ENCODE peak calls at places on chromosomes 3 and 15, in ten cellular contexts. Q is HFF-Myc; P is HS-27A; S is stimulated activated CD8-positive, alpha-beta memory T cell treated with anti-CD3 and anti-CD28 coated beads, Interleukin-7, amount 100 ng/mL, for 48 hours; N is CD4-positive, alpha-beta T cell; J is AG04449; K is fibroblast of villous mesenchyme; B is activated T-helper 1 cell treated with Interleukin-2 at 50 U/mL for 16 hours; Y is left cardiac atrium; G is chondrocyte. L is an unnamed sample.

GRCh38 chr15:37032091-37032775 is 68.1 kb downstream of the MEIS2 start:
- DNase-seq in Y (no peak), P (no peak), N (no peak), J (no peak), K (peak), Q (no peak), G (no peak), B (no peak), S (no peak), L (no peak)

GRCh38 chr3:171140246-171140645 is 113.7 kb upstream of the SLC2A2 start:
- DNase-seq in S (no peak), K (no peak), J (no peak), B (no peak), G (no peak), N (no peak), Y (no peak), P (no peak), Q (no peak), L (no peak)

GRCh38 chr15:44726568-44727461 is 9.5 kb upstream of the TRIM69 start:
- DNase-seq in N (peak), Q (peak), Y (no peak), G (no peak), P (no peak), J (peak), B (peak), S (no peak), K (peak), L (peak)

GRCh38 chr3:48157950-48158376 is 30.3 kb downstream of the CDC25A start:
- DNase-seq in S (peak), Y (peak), G (no peak), J (peak), Q (peak), K (peak), P (no peak), B (peak), N (peak), L (peak)

GRCh38 chr15:88342666-88343065 is 86.1 kb upstream of the NTRK3 start:
- DNase-seq in Y (no peak), P (no peak), Q (no peak), S (no peak), G (no peak), K (no peak), J (no peak), N (no peak), B (no peak), L (no peak)

GRCh38 chr3:119810018-119810435 is 28.1 kb downstream of the NR1I2 start:
- DNase-seq in J (no peak), Q (peak), G (no peak), K (peak), Y (peak), N (peak), P (no peak), S (peak), B (peak), L (peak)

GRCh38 chr15:83248151-83248851 is 36.2 kb downstream of the BNC1 start:
- DNase-seq in Y (no peak), Q (peak), K (peak), N (no peak), G (no peak), P (peak), J (peak), B (no peak), S (no peak), L (peak)

GRCh38 chr3:186930143-186930638 is at the start of gene ST6GAL1:
- DNase-seq in S (peak), Y (peak), J (no peak), B (peak), Q (peak), N (peak), G (no peak), K (peak), P (no peak), L (peak)

GRCh38 chr3:39135170-39135805 is 18.1 kb downstream of the CSRNP1 start:
- DNase-seq in G (no peak), P (no peak), Q (no peak), J (no peak), N (no peak), Y (peak), K (no peak), B (no peak), S (no peak), L (no peak)

GRCh38 chr3:48716508-48716981 is 476 bp downstream of the IP6K2 start:
- DNase-seq in K (peak), J (no peak), N (peak), G (no peak), Q (no peak), S (no peak), B (no peak), P (no peak), Y (no peak), L (no peak)

GRCh38 chr15:29526802-29527201 is 257.2 kb upstream of the NSMCE3 start:
- DNase-seq in K (no peak), Q (no peak), G (no peak), N (no peak), J (no peak), P (no peak), S (no peak), Y (no peak), B (no peak), L (no peak)

GRCh38 chr3:171971919-171972526 is 67.4 kb upstream of the FNDC3B start:
- DNase-seq in J (no peak), Q (no peak), K (peak), G (no peak), S (no peak), N (no peak), B (no peak), Y (no peak), P (no peak), L (no peak)

GRCh38 chr3:66372681-66373350 is 128.0 kb downstream of the LRIG1 start:
- DNase-seq in Y (peak), K (no peak), N (peak), G (no peak), B (peak), J (no peak), S (no peak), P (no peak), Q (no peak), L (no peak)

GRCh38 chr15:85289677-85290365 is 90.6 kb upstream of the AKAP13 start:
- DNase-seq in B (no peak), K (peak), P (peak), Q (no peak), N (no peak), Y (peak), G (no peak), S (no peak), J (no peak), L (peak)

GRCh38 chr3:13475871-13476590 is 4.1 kb upstream of the HDAC11 start:
- DNase-seq in G (peak), J (no peak), B (no peak), P (no peak), N (no peak), Q (no peak), S (no peak), K (no peak), Y (no peak), L (no peak)

L was measured in AG08396.